ENCODE peak calls at places on chromosome 18, in nine cellular contexts. J is lower lobe of right lung, R is T-helper 9 cell, K is amniotic stem cell, I is T-helper 1 cell, H is AG08396, T is activated gamma-delta T cell, N is MCF 10A, V is NB4. B is an unnamed sample.
A peak's percentile ranks its signal among the peaks of the same experiment; 100 is the strongest.

GRCh38 chr18:45447364-45448265 is 167.7 kb upstream of the SLC14A2 start:
- DNase-seq in T (no peak), V (no peak), R (no peak), I (no peak), N (no peak), H (no peak), K (no peak), J (no peak), B (no peak)

GRCh38 chr18:45774065-45774521 is 50.1 kb downstream of the SLC14A1 start:
- DNase-seq in J (no peak), H (no peak), T (no peak), R (no peak), K (no peak), I (no peak), V (peak; percentile 57), N (no peak), B (no peak)

GRCh38 chr18:41311571-41312240 is 643.3 kb upstream of the PIK3C3 start:
- DNase-seq in T (no peak), I (no peak), H (no peak), N (no peak), K (no peak), J (no peak), V (no peak), R (no peak), B (no peak)

GRCh38 chr18:22525883-22526282 is 108.2 kb upstream of the CTAGE1 start:
- DNase-seq in N (no peak), I (no peak), K (no peak), H (no peak), V (no peak), T (no peak), J (no peak), R (no peak), B (no peak)

GRCh38 chr18:25658476-25658875 is 306.5 kb upstream of the ZNF521 start:
- DNase-seq in I (no peak), K (no peak), V (no peak), T (no peak), J (no peak), N (no peak), R (no peak), H (no peak), B (no peak)

GRCh38 chr18:23484783-23485182 is 18.5 kb upstream of the RMC1 start:
- DNase-seq in J (no peak), V (no peak), R (no peak), T (no peak), I (no peak), N (no peak), K (no peak), H (no peak), B (peak; percentile 32)

GRCh38 chr18:49177812-49178211 is 227.0 kb upstream of the SMAD7 start:
- DNase-seq in H (peak; percentile 16), R (no peak), V (peak; percentile 25), N (peak; percentile 30), K (no peak), I (peak; percentile 20), J (no peak), T (no peak), B (no peak)

GRCh38 chr18:62974388-62974787 is 259.0 kb downstream of the PHLPP1 start:
- DNase-seq in R (no peak), I (no peak), T (no peak), J (no peak), V (no peak), N (no peak), K (no peak), H (no peak), B (no peak)

GRCh38 chr18:79724299-79725080 is 44.9 kb downstream of the CTDP1 start:
- DNase-seq in I (no peak), R (no peak), V (no peak), T (no peak), K (no peak), J (peak; percentile 38), N (no peak), H (no peak), B (peak; percentile 66)

GRCh38 chr18:54805571-54806334 is 22.5 kb upstream of the RAB27B start:
- DNase-seq in K (peak; percentile 28), J (no peak), R (no peak), H (peak; percentile 17), V (peak; percentile 91), I (peak; percentile 43), T (no peak), N (no peak), B (no peak)

GRCh38 chr18:50195689-50196088 is 742 bp upstream of the MYO5B start:
- DNase-seq in R (no peak), T (no peak), H (no peak), K (no peak), I (no peak), N (no peak), V (no peak), J (no peak), B (peak; percentile 28)

GRCh38 chr18:49178736-49179135 is 228.0 kb upstream of the SMAD7 start:
- DNase-seq in I (no peak), T (no peak), K (no peak), J (no peak), R (no peak), N (peak; percentile 30), H (no peak), V (peak; percentile 25), B (no peak)

GRCh38 chr18:4106407-4107033 is 348.6 kb downstream of the DLGAP1 start:
- DNase-seq in T (no peak), N (peak; percentile 38), I (peak; percentile 34), H (peak; percentile 9), K (peak; percentile 10), V (peak; percentile 60), J (peak; percentile 53), R (peak; percentile 45), B (no peak)

GRCh38 chr18:36772339-36772738 is 56.5 kb downstream of the TPGS2 start:
- DNase-seq in V (no peak), I (no peak), N (no peak), J (no peak), R (no peak), K (no peak), T (no peak), H (no peak), B (no peak)

GRCh38 chr18:13989209-13989608 is 73.9 kb upstream of the MC2R start:
- DNase-seq in K (no peak), V (no peak), R (no peak), I (no peak), J (no peak), T (no peak), H (no peak), N (peak; percentile 22), B (no peak)

GRCh38 chr18:50747849-50748242 is 72.0 kb downstream of the MRO start:
- DNase-seq in J (no peak), H (no peak), V (no peak), R (no peak), T (no peak), I (no peak), N (no peak), K (no peak), B (no peak)

GRCh38 chr18:7452331-7452730 is 114.8 kb upstream of the PTPRM start:
- DNase-seq in V (peak; percentile 26), R (no peak), J (no peak), K (no peak), T (no peak), I (no peak), H (peak; percentile 67), N (peak; percentile 72), B (peak; percentile 33)

GRCh38 chr18:68564348-68564747 is 150.6 kb downstream of the TMX3 start:
- DNase-seq in R (no peak), I (no peak), J (no peak), V (no peak), T (no peak), H (no peak), N (no peak), K (no peak), B (no peak)

GRCh38 chr18:64260810-64261209 is 111.9 kb upstream of the LINC00305 start:
- DNase-seq in R (no peak), J (no peak), V (no peak), I (no peak), H (no peak), T (no peak), K (no peak), N (no peak), B (no peak)

GRCh38 chr18:26843760-26844159 is 21.7 kb downstream of the AQP4 start:
- DNase-seq in H (no peak), T (no peak), V (no peak), R (no peak), N (no peak), I (no peak), K (no peak), J (no peak), B (no peak)

GRCh38 chr18:22332590-22332989 is 85.1 kb downstream of the CTAGE1 start:
- DNase-seq in N (no peak), T (no peak), H (no peak), K (no peak), I (no peak), J (no peak), V (peak; percentile 53), R (no peak), B (no peak)

GRCh38 chr18:3269900-3270299 is 8.0 kb downstream of the MYL12B start:
- DNase-seq in K (no peak), T (no peak), V (no peak), R (no peak), H (no peak), N (no peak), I (no peak), J (no peak), B (no peak)

GRCh38 chr18:79900610-79901570 is 50.6 kb downstream of the SLC66A2 start:
- DNase-seq in K (no peak), R (no peak), H (no peak), V (no peak), I (no peak), J (no peak), T (no peak), N (no peak), B (peak; percentile 20)

GRCh38 chr18:26322892-26323653 is 96.8 kb downstream of the TAF4B start:
- DNase-seq in V (no peak), J (no peak), H (no peak), T (no peak), K (no peak), I (no peak), N (peak; percentile 36), R (no peak), B (no peak)

GRCh38 chr18:75376004-75376403 is 51.5 kb downstream of the SMIM21 start:
- DNase-seq in K (no peak), T (no peak), H (no peak), N (peak; percentile 19), V (no peak), J (no peak), R (no peak), I (no peak), B (no peak)

B was measured in upper lobe of left lung.